ENCODE peak calls at places on chromosomes 13 and 19, in eight cellular contexts. I is mammary epithelial cell, G is neuronal stem cell, S is IMR-90, Y is GM12878, Q is DND-41, W is fibroblast of lung, L is PC-3. N is an unnamed sample.

GRCh38 chr19:51514866-51515481 is 13.4 kb upstream of the SIGLEC12 start:
- DNase-seq in G (peak; percentile 23), I (peak; percentile 39), Y (peak; percentile 31), W (peak; percentile 25), Q (peak; percentile 33), L (peak; percentile 89), S (peak; percentile 48), N (no peak)

GRCh38 chr19:15161028-15161984 is 39.5 kb downstream of the NOTCH3 start:
- DNase-seq in L (peak; percentile 51), Q (peak; percentile 30), W (peak; percentile 9), Y (no peak), I (no peak), S (peak; percentile 18), G (no peak), N (no peak)

GRCh38 chr13:99984463-99985242 is 3.1 kb downstream of the ZIC2 start:
- DNase-seq in Y (no peak), I (no peak), G (no peak), S (no peak), W (no peak), L (no peak), Q (no peak), N (no peak)

GRCh38 chr13:72304121-72304745 is 423.2 kb downstream of the MZT1 start:
- DNase-seq in L (no peak), Q (no peak), I (no peak), Y (no peak), G (no peak), S (no peak), W (peak; percentile 95), N (no peak)

GRCh38 chr13:103097366-103097928 is 31.2 kb upstream of the SLC10A2 start:
- DNase-seq in Q (no peak), G (no peak), S (no peak), L (no peak), Y (no peak), W (no peak), I (no peak), N (no peak)

GRCh38 chr13:20231839-20232555 is at the start of gene GJB6:
- DNase-seq in L (no peak), Q (no peak), G (peak; percentile 17), S (no peak), I (peak; percentile 8), W (no peak), Y (no peak), N (no peak)

GRCh38 chr13:34256236-34256635 is 438.3 kb downstream of the RFC3 start:
- DNase-seq in Q (no peak), Y (no peak), W (no peak), I (no peak), L (no peak), G (no peak), S (no peak), N (no peak)

GRCh38 chr19:55044771-55045716 is 7.0 kb upstream of the GP6 start:
- DNase-seq in W (no peak), Y (no peak), Q (no peak), I (no peak), S (no peak), G (no peak), L (no peak), N (no peak)

GRCh38 chr13:101231751-101232428 is 184.4 kb downstream of the NALCN start:
- DNase-seq in Y (no peak), I (peak; percentile 40), G (no peak), S (peak; percentile 35), W (peak; percentile 47), L (no peak), Q (no peak), N (no peak)

GRCh38 chr13:73168226-73168992 is 109.6 kb downstream of the KLF5 start:
- DNase-seq in Q (no peak), Y (no peak), S (peak; percentile 45), W (peak; percentile 75), I (peak; percentile 79), G (no peak), L (peak; percentile 51), N (no peak)

GRCh38 chr19:3708207-3708931 is at the start of gene TJP3:
- DNase-seq in Y (no peak), G (no peak), S (peak; percentile 39), L (peak; percentile 66), Q (no peak), I (peak; percentile 53), W (peak; percentile 42), N (no peak)

GRCh38 chr13:71218960-71219359 is 648.0 kb downstream of the DACH1 start:
- DNase-seq in Q (no peak), W (no peak), Y (no peak), G (peak; percentile 27), S (no peak), L (peak; percentile 48), I (no peak), N (no peak)

GRCh38 chr13:36248700-36249099 is 34.3 kb upstream of the SOHLH2 start:
- DNase-seq in I (no peak), W (no peak), L (no peak), Y (no peak), G (no peak), S (no peak), Q (no peak), N (no peak)

GRCh38 chr13:80454245-80454644 is 113.3 kb upstream of the SPRY2 start:
- DNase-seq in L (no peak), G (no peak), S (peak; percentile 1), W (peak; percentile 70), I (peak; percentile 19), Y (peak; percentile 34), Q (no peak), N (no peak)

GRCh38 chr19:35446194-35446593 is 1.9 kb upstream of the FFAR2 start:
- DNase-seq in Q (no peak), L (no peak), I (no peak), G (no peak), S (no peak), Y (no peak), W (no peak), N (no peak)

GRCh38 chr19:30670011-30670329 is 297.8 kb downstream of the ZNF536 start:
- DNase-seq in I (no peak), Q (no peak), W (no peak), L (no peak), Y (no peak), S (no peak), G (no peak), N (no peak)

GRCh38 chr13:112962911-112963625 is 5.9 kb upstream of the MCF2L start:
- DNase-seq in I (no peak), S (no peak), G (no peak), Y (no peak), Q (no peak), L (no peak), W (no peak), N (no peak)

GRCh38 chr13:112963641-112964040 is 5.4 kb upstream of the MCF2L start:
- DNase-seq in I (no peak), Y (no peak), L (no peak), W (no peak), Q (no peak), G (no peak), S (no peak), N (no peak)

GRCh38 chr13:112965573-112966115 is 3.4 kb upstream of the MCF2L start:
- DNase-seq in S (no peak), L (no peak), W (no peak), G (no peak), I (no peak), Y (no peak), Q (no peak), N (no peak)

GRCh38 chr13:112966776-112967175 is 2.2 kb upstream of the MCF2L start:
- DNase-seq in S (no peak), W (no peak), Q (no peak), L (no peak), Y (no peak), G (no peak), I (no peak), N (no peak)

GRCh38 chr13:112965103-112965502 is 3.9 kb upstream of the MCF2L start:
- DNase-seq in Y (no peak), I (no peak), S (no peak), L (no peak), W (no peak), G (no peak), Q (no peak), N (no peak)
- H3K9ac ChIP-seq in Y (no peak overlapping the region), I (no peak overlapping the region), S (no peak overlapping the region), L (no peak overlapping the region), W (no peak overlapping the region), G (no peak overlapping the region), Q (no peak overlapping the region), N (no peak overlapping the region)

GRCh38 chr13:61414686-61415664 is 674 bp downstream of the PCDH20 start:
- DNase-seq in W (peak; percentile 56), I (peak; percentile 6), L (peak; percentile 73), Q (no peak), S (no peak), Y (no peak), G (peak; percentile 75), N (no peak)

GRCh38 chr13:61417171-61417570 is 1.5 kb upstream of the PCDH20 start:
- DNase-seq in S (no peak), G (no peak), I (no peak), L (no peak), W (no peak), Q (no peak), Y (no peak), N (no peak)

GRCh38 chr13:61413572-61413971 is 2.1 kb downstream of the PCDH20 start:
- DNase-seq in Y (no peak), S (no peak), L (no peak), Q (no peak), G (peak; percentile 14), I (no peak), W (no peak), N (no peak)

GRCh38 chr13:61414136-61414535 is 1.5 kb downstream of the PCDH20 start:
- DNase-seq in I (no peak), L (no peak), W (no peak), Y (no peak), G (no peak), Q (no peak), S (no peak), N (no peak)

GRCh38 chr13:61415749-61416148 is at the start of gene PCDH20:
- DNase-seq in Y (no peak), G (no peak), I (no peak), W (no peak), S (no peak), L (no peak), Q (no peak), N (no peak)
- H3K9ac ChIP-seq in Y (no peak within 1 kb of the TSS), G (no peak within 1 kb of the TSS), I (no peak within 1 kb of the TSS), W (no peak within 1 kb of the TSS), S (no peak within 1 kb of the TSS), L (no peak within 1 kb of the TSS), Q (no peak within 1 kb of the TSS), N (peak within 1 kb of the TSS; percentile 75)

GRCh38 chr19:11652056-11652455 is 54.8 kb downstream of the ZNF627 start:
- DNase-seq in Q (no peak), W (no peak), G (no peak), I (no peak), Y (no peak), S (no peak), L (no peak), N (no peak)
- H3K9ac ChIP-seq in Q (no peak overlapping the region), W (no peak overlapping the region), G (no peak overlapping the region), I (no peak overlapping the region), Y (no peak overlapping the region), S (no peak overlapping the region), L (no peak overlapping the region), N (no peak overlapping the region)

DNA sequence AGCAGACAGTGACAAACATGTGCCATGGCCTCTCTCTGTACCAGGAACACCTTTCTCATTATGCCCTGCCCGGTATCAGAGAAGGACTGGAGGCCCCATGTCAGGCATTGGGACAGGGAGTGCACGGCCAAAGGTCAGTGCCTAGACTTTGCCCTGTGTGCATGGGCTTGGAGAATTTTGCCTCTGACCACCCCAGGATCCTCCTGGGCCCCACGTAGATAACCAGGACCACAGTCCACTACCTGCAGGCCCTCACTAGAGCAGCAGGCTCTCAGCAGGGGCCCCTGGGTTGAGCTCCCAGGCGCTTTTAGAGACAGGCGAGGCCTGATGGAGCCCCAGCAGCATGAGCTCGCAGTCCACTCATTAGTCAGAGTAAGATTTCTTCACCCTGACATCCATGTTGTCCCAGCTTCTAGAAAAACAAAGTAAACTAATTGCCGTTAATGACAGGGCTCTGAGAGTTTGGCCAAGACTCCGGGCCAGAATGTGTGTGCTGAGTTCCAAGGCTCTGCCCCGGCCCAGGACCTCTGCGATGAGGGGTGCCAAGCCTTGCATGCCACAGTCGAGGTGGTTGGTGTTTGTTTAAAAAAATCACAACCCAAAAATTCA is 42.7 kb downstream of the CAPN12 start:
- DNase-seq in L (no peak), S (peak; percentile 21), G (no peak), Y (no peak), I (no peak), W (peak; percentile 45), Q (no peak), N (no peak)
- H3K9ac ChIP-seq in L (no peak overlapping the region), S (no peak overlapping the region), G (no peak overlapping the region), Y (no peak overlapping the region), I (no peak overlapping the region), W (no peak overlapping the region), Q (no peak overlapping the region), N (no peak overlapping the region)